ENCODE peak calls at places on chromosomes 6 and 20, in six cellular contexts. O is stimulated activated CD4-positive, alpha-beta T cell treated with anti-CD3 and anti-CD28 coated beads, TNF-alpha, amount 100 ng/mL, for 24 hours; H is CD4-positive, CD25-positive, alpha-beta regulatory T cell; U is RPMI8226; Z is H7; F is activated T-helper 1 cell treated with anti-CD3 and anti-CD28 coated beads, Interleukin-12 subunit alpha, Interleukin-12 subunit beta, Interleukin-2, Interleukin-4 antibody, amounts not matched to agents 30 ng/mL and 10 ng/mL and 1 ng/mL, durations not matched to agents 14 hours and 24 hours and 36 hours. X is an unnamed sample.

GRCh38 chr6:139256087-139256486 is 35.7 kb downstream of the TXLNB start:
- DNase-seq in Z (no peak), O (no peak), H (no peak), F (no peak), U (no peak), X (no peak)

GRCh38 chr6:19524787-19525186 is 312.4 kb upstream of the ID4 start:
- DNase-seq in H (no peak), Z (no peak), U (no peak), O (no peak), F (no peak), X (no peak)

GRCh38 chr20:19347943-19348456 is 135.6 kb downstream of the SLC24A3 start:
- DNase-seq in F (no peak), H (no peak), O (no peak), U (peak; percentile 48), Z (no peak), X (no peak)

GRCh38 chr6:107489636-107490567 is at the start of gene SOBP:
- DNase-seq in F (peak; percentile 9), H (peak; percentile 34), Z (peak; percentile 92), U (no peak), O (peak; percentile 37), X (peak; percentile 28)

GRCh38 chr6:35014786-35015185 is 125.7 kb downstream of the ANKS1A start:
- DNase-seq in U (no peak), O (no peak), H (no peak), F (no peak), Z (no peak), X (peak; percentile 24)

GRCh38 chr6:123393333-123393732 is 243.4 kb downstream of the TRDN start:
- DNase-seq in U (no peak), O (no peak), F (no peak), Z (no peak), H (no peak), X (no peak)

GRCh38 chr6:33826537-33826936 is 22.7 kb upstream of the MLN start:
- DNase-seq in H (no peak), Z (no peak), O (no peak), U (peak; percentile 44), F (no peak), X (no peak)

GRCh38 chr6:106063448-106063850 is 22.7 kb upstream of the PRDM1 start:
- DNase-seq in O (no peak), U (no peak), H (no peak), Z (no peak), F (no peak), X (no peak)

GRCh38 chr6:150038202-150038830 is 13.0 kb upstream of the RAET1L start:
- DNase-seq in F (no peak), O (no peak), Z (peak; percentile 43), U (no peak), H (no peak), X (no peak)

GRCh38 chr6:132515386-132515785 is 2.5 kb upstream of the STX7 start:
- DNase-seq in Z (no peak), F (no peak), O (no peak), H (no peak), U (no peak), X (no peak)

GRCh38 chr6:9621276-9621675 is 793.6 kb downstream of the TFAP2A start:
- DNase-seq in H (no peak), U (no peak), Z (no peak), O (no peak), F (no peak), X (no peak)

GRCh38 chr20:46341374-46342044 is 33.2 kb upstream of the CDH22 start:
- DNase-seq in F (no peak), Z (no peak), U (no peak), O (no peak), H (no peak), X (no peak)

GRCh38 chr20:63860325-63861051 is 810 bp upstream of the ABHD16B start:
- DNase-seq in O (no peak), U (no peak), H (no peak), F (no peak), Z (peak; percentile 78), X (no peak)

GRCh38 chr6:14549871-14550270 is 432.3 kb downstream of the CD83 start:
- DNase-seq in H (no peak), F (no peak), Z (no peak), O (no peak), U (no peak), X (no peak)

GRCh38 chr6:133701633-133702331 is 187.1 kb upstream of the TCF21 start:
- DNase-seq in H (no peak), U (no peak), O (no peak), F (no peak), Z (no peak), X (no peak)

GRCh38 chr20:11012975-11013374 is 339.2 kb upstream of the JAG1 start:
- DNase-seq in Z (no peak), O (no peak), H (no peak), F (no peak), U (no peak), X (no peak)

GRCh38 chr6:84779380-84779779 is 15.0 kb upstream of the TBX18 start:
- DNase-seq in O (no peak), H (no peak), F (no peak), U (no peak), Z (no peak), X (no peak)

GRCh38 chr20:61263084-61263695 is 11.1 kb downstream of the CDH4 start:
- DNase-seq in H (peak; percentile 1), Z (peak; percentile 74), O (peak; percentile 41), U (peak; percentile 46), F (no peak), X (no peak)

GRCh38 chr20:53100476-53100911 is 128.3 kb downstream of the TSHZ2 start:
- DNase-seq in F (no peak), U (no peak), O (no peak), Z (no peak), H (no peak), X (no peak)

GRCh38 chr6:34664270-34664971 is 32.1 kb downstream of the ILRUN start:
- DNase-seq in Z (no peak), H (no peak), F (no peak), O (no peak), U (no peak), X (no peak)

GRCh38 chr20:768426-768978 is at the start of gene SLC52A3:
- DNase-seq in Z (peak; percentile 82), O (no peak), U (peak; percentile 60), F (no peak), H (no peak), X (no peak)

GRCh38 chr6:52089758-52090348 is 2.4 kb upstream of the PKHD1 start:
- DNase-seq in U (peak; percentile 37), Z (no peak), O (no peak), F (no peak), H (no peak), X (no peak)

GRCh38 chr20:50313223-50313820 is 122.7 kb downstream of the CEBPB start:
- DNase-seq in U (no peak), F (no peak), H (no peak), O (no peak), Z (no peak), X (no peak)

GRCh38 chr6:82750570-82750969 is 315.1 kb downstream of the UBE3D start:
- DNase-seq in F (no peak), U (no peak), Z (no peak), H (no peak), O (no peak), X (no peak)

GRCh38 chr6:137764464-137764863 is 102.6 kb upstream of the TNFAIP3 start:
- DNase-seq in U (no peak), O (no peak), F (no peak), Z (no peak), H (no peak), X (no peak)